ENCODE peak calls at places on chromosomes 16 and 17, in nine cellular contexts. L, F, V, T, S, Q, J, U and X are unnamed samples.

GRCh38 chr17:81869221-81870154 is 1.6 kb downstream of the ARHGDIA start:
- DNase-seq in L (no peak), F (no peak), V (no peak), T (peak; percentile 73), S (peak; percentile 62), Q (peak; percentile 78), J (peak; percentile 33), U (no peak), X (peak; percentile 67)

GRCh38 chr16:49742428-49743205 is 113.3 kb downstream of the ZNF423 start:
- DNase-seq in L (no peak), F (no peak), V (no peak), T (no peak), S (no peak), Q (no peak), J (no peak), U (no peak), X (no peak)

GRCh38 chr16:62225675-62226074 is 189.4 kb upstream of the CDH8 start:
- DNase-seq in L (no peak), F (no peak), V (no peak), T (no peak), S (peak; percentile 3), Q (no peak), J (peak; percentile 72), U (peak; percentile 76), X (peak; percentile 84)

GRCh38 chr16:48054881-48055601 is 100.8 kb downstream of the ABCC12 start:
- DNase-seq in L (peak; percentile 71), F (peak; percentile 35), V (no peak), T (no peak), S (peak; percentile 30), Q (peak; percentile 52), J (peak; percentile 47), U (peak; percentile 35), X (peak; percentile 59)

GRCh38 chr17:72069744-72070143 is 51.1 kb upstream of the SOX9 start:
- DNase-seq in L (no peak), F (no peak), V (no peak), T (no peak), S (no peak), Q (no peak), J (no peak), U (no peak), X (no peak)

GRCh38 chr17:43104665-43105064 is 20.5 kb downstream of the BRCA1 start:
- DNase-seq in L (no peak), F (no peak), V (no peak), T (no peak), S (no peak), Q (no peak), J (no peak), U (no peak), X (no peak)

GRCh38 chr17:40484285-40484972 is 17.0 kb downstream of the TNS4 start:
- DNase-seq in L (no peak), F (no peak), V (no peak), T (no peak), S (no peak), Q (no peak), J (no peak), U (no peak), X (no peak)

GRCh38 chr16:48542020-48542473 is 67.9 kb downstream of the N4BP1 start:
- DNase-seq in L (peak; percentile 54), F (no peak), V (peak; percentile 32), T (peak; percentile 76), S (peak; percentile 56), Q (peak; percentile 61), J (no peak), U (no peak), X (no peak)

GRCh38 chr17:9291912-9292562 is 270.7 kb downstream of the NTN1 start:
- DNase-seq in L (peak; percentile 25), F (no peak), V (no peak), T (peak; percentile 83), S (peak; percentile 60), Q (peak; percentile 56), J (peak; percentile 42), U (peak; percentile 8), X (peak; percentile 39)

GRCh38 chr17:38587193-38587592 is 18.6 kb downstream of the SRCIN1 start:
- DNase-seq in L (no peak), F (no peak), V (no peak), T (no peak), S (no peak), Q (no peak), J (no peak), U (no peak), X (no peak)

GRCh38 chr16:74865922-74866598 is 91.4 kb upstream of the FA2H start:
- DNase-seq in L (no peak), F (no peak), V (no peak), T (no peak), S (no peak), Q (no peak), J (no peak), U (peak; percentile 58), X (no peak)

GRCh38 chr16:64152010-64152767 is 969.7 kb downstream of the CDH11 start:
- DNase-seq in L (no peak), F (no peak), V (no peak), T (no peak), S (no peak), Q (no peak), J (no peak), U (no peak), X (no peak)

GRCh38 chr17:45240905-45241314 is 19.2 kb downstream of the FMNL1 start:
- DNase-seq in L (no peak), F (no peak), V (no peak), T (no peak), S (no peak), Q (no peak), J (no peak), U (no peak), X (no peak)
- H3K4me3 ChIP-seq in L (no peak overlapping the region), F (no peak overlapping the region), V (no peak overlapping the region), T (no peak overlapping the region), S (no peak overlapping the region), Q (no peak overlapping the region), J (peak overlapping the region; percentile 41), U (no peak overlapping the region), X (no peak overlapping the region)

DNA sequence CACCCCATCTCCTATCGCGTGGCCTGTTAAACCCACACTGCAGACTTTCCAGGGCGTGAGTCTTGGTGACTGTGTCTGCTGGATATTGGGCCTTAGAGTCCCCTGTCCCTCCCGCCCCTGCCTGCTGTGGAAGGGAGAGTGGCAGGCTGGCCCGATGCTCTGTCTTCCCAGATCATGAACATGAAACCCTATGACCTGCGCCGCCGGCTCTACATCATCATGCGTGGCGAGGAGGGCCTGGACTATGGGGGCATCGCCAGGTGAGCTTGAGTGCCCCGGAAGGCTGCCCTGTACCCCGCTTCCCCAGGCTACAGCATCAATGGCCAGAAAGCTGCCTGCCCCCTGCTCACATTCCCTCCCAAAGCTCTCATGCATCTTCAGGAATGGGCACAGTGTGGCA is 19.5 kb upstream of the CLEC18A start:
- DNase-seq in L (no peak), F (no peak), V (no peak), T (no peak), S (no peak), Q (peak; percentile 35), J (no peak), U (no peak), X (no peak)
- H3K4me1 ChIP-seq in L (peaks cover 2% of the 10 kb centered on the region), F (no peaks in the 10 kb centered on the region), V (peaks cover 4% of the 10 kb centered on the region), T (peaks cover 7% of the 10 kb centered on the region), S (no peaks in the 10 kb centered on the region), Q (peaks cover 8% of the 10 kb centered on the region), J (peaks cover 14% of the 10 kb centered on the region), U (peaks cover 24% of the 10 kb centered on the region), X (no peaks in the 10 kb centered on the region)

GRCh38 chr16:69698404-69698803 is 28.0 kb downstream of the NQO1 start:
- DNase-seq in L (no peak), F (no peak), V (no peak), T (no peak), S (no peak), Q (no peak), J (no peak), U (no peak), X (no peak)
- TF ChIP-seq POLR2A in L (no peak), F (no peak), V (no peak), T (no peak), S (no peak), Q (no peak), J (no peak), U (no peak), X (no peak)

DNA sequence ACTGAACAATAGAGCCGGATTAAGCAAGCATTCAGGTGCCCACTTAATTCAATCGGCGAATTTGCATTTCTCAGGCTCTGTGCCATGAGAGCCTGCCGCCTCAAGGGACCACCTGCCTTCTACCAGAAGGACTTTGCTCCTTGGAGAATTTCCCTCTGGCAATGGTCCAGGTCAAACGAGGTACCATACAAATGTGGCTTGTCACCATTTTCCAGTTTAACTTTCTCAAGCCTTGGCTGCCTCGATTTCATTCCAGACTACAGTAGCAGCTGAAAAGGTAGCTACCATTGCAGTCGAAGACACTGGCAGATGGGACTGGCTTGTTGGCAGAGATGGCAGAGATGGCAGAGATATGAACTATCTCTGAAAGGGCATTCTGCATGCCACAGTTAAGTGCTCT is 533.9 kb downstream of the MAF start:
- DNase-seq in L (no peak), F (no peak), V (no peak), T (no peak), S (no peak), Q (no peak), J (peak; percentile 50), U (no peak), X (no peak)
- H3K4me3 ChIP-seq in L (no peak overlapping the region), F (no peak overlapping the region), V (no peak overlapping the region), T (no peak overlapping the region), S (no peak overlapping the region), Q (no peak overlapping the region), J (no peak overlapping the region), U (no peak overlapping the region), X (no peak overlapping the region)

GRCh38 chr17:16987001-16987829 is 15.3 kb upstream of the TNFRSF13B start:
- DNase-seq in L (no peak), F (no peak), V (no peak), T (peak; percentile 52), S (no peak), Q (no peak), J (no peak), U (no peak), X (no peak)
- H3K4me1 ChIP-seq in L (peaks cover 10% of the 10 kb centered on the region), F (peaks cover 15% of the 10 kb centered on the region), V (no peaks in the 10 kb centered on the region), T (peaks cover 13% of the 10 kb centered on the region), S (peaks cover 34% of the 10 kb centered on the region), Q (no peaks in the 10 kb centered on the region), J (peaks cover 19% of the 10 kb centered on the region), U (no peaks in the 10 kb centered on the region), X (no peaks in the 10 kb centered on the region)